ENCODE peak calls at places on chromosomes 4 and X, in five cellular contexts. One of them, this sample, is unnamed.

GRCh38 chr4:3856604-3857204 is 90.5 kb downstream of the ADRA2C start:
- DNase-seq in thoracic aorta: no peak
- DNase-seq in NCI-H2081: no peak
- DNase-seq in SK-N-SH: no peak
- DNase-seq in NCI-H2171 treated with DMSO at 0.1 percent for 48 hours: no peak
- DNase-seq in this sample: no peak

GRCh38 chr4:86302242-86302641 is 57.6 kb downstream of the MAPK10 start:
- DNase-seq in NCI-H2081: peak
- DNase-seq in thoracic aorta: no peak
- DNase-seq in NCI-H2171 treated with DMSO at 0.1 percent for 48 hours: no peak
- DNase-seq in SK-N-SH: peak
- DNase-seq in this sample: no peak

GRCh38 chrX:83185010-83185409 is 323.1 kb upstream of the POU3F4 start:
- DNase-seq in SK-N-SH: no peak
- DNase-seq in NCI-H2081: no peak
- DNase-seq in NCI-H2171 treated with DMSO at 0.1 percent for 48 hours: no peak
- DNase-seq in thoracic aorta: no peak
- DNase-seq in this sample: no peak

GRCh38 chrX:41442824-41443560 is 4.2 kb upstream of the NYX start:
- DNase-seq in SK-N-SH: no peak
- DNase-seq in NCI-H2171 treated with DMSO at 0.1 percent for 48 hours: no peak
- DNase-seq in NCI-H2081: no peak
- DNase-seq in thoracic aorta: no peak
- DNase-seq in this sample: peak

GRCh38 chr4:176002007-176002623 is 63.5 kb upstream of the WDR17 start:
- DNase-seq in SK-N-SH: peak
- DNase-seq in NCI-H2081: peak
- DNase-seq in thoracic aorta: no peak
- DNase-seq in NCI-H2171 treated with DMSO at 0.1 percent for 48 hours: no peak
- DNase-seq in this sample: no peak

GRCh38 chr4:7584760-7585159 is 150.0 kb upstream of the PSAPL1 start:
- DNase-seq in NCI-H2081: no peak
- DNase-seq in thoracic aorta: no peak
- DNase-seq in NCI-H2171 treated with DMSO at 0.1 percent for 48 hours: no peak
- DNase-seq in SK-N-SH: no peak
- DNase-seq in this sample: no peak

GRCh38 chrX:129781134-129782014 is 1.6 kb downstream of the SASH3 start:
- DNase-seq in thoracic aorta: no peak
- DNase-seq in NCI-H2171 treated with DMSO at 0.1 percent for 48 hours: no peak
- DNase-seq in SK-N-SH: no peak
- DNase-seq in NCI-H2081: no peak
- DNase-seq in this sample: peak

GRCh38 chr4:151426513-151426912 is 17.5 kb downstream of the FHIP1A start:
- DNase-seq in NCI-H2171 treated with DMSO at 0.1 percent for 48 hours: no peak
- DNase-seq in thoracic aorta: no peak
- DNase-seq in SK-N-SH: no peak
- DNase-seq in NCI-H2081: no peak
- DNase-seq in this sample: no peak

GRCh38 chr4:4810365-4810764 is 49.1 kb upstream of the MSX1 start:
- DNase-seq in NCI-H2171 treated with DMSO at 0.1 percent for 48 hours: no peak
- DNase-seq in NCI-H2081: no peak
- DNase-seq in SK-N-SH: no peak
- DNase-seq in thoracic aorta: no peak
- DNase-seq in this sample: no peak

This sample was measured in NB4.